ENCODE peak calls at places on chromosomes 3 and 15, in seven cellular contexts. D, K, V, R, W, U and S are unnamed samples. For H3K4me1, the result is how much of the 10 kb centered on the place peaks cover.

GRCh38 chr3:136070953-136071949 is 105.7 kb downstream of the PPP2R3A start:
- DNase-seq in D (no peak), K (peak), V (no peak), R (peak), W (peak), U (peak), S (no peak)

GRCh38 chr3:40191251-40191650 is 118.3 kb upstream of the EIF1B start:
- DNase-seq in D (no peak), K (no peak), V (no peak), R (no peak), W (no peak), U (no peak), S (no peak)

GRCh38 chr3:74351213-74351612 is 263.2 kb downstream of the CNTN3 start:
- DNase-seq in D (no peak), K (no peak), V (no peak), R (no peak), W (no peak), U (no peak), S (no peak)

GRCh38 chr15:80367094-80367493 is 37.1 kb upstream of the ARNT2 start:
- DNase-seq in D (no peak), K (peak), V (no peak), R (no peak), W (peak), U (no peak), S (no peak)

GRCh38 chr3:78258798-78259197 is 1218.9 kb downstream of the ROBO2 start:
- DNase-seq in D (no peak), K (peak), V (no peak), R (no peak), W (peak), U (no peak), S (no peak)

GRCh38 chr3:65027335-65027734 is 339.5 kb upstream of the ADAMTS9 start:
- DNase-seq in D (no peak), K (no peak), V (no peak), R (no peak), W (no peak), U (no peak), S (no peak)

GRCh38 chr3:172087827-172088580 is 48.6 kb downstream of the FNDC3B start:
- DNase-seq in D (no peak), K (no peak), V (no peak), R (no peak), W (no peak), U (no peak), S (no peak)

GRCh38 chr15:67824900-67825879 is at the start of gene SKOR1:
- DNase-seq in D (no peak), K (no peak), V (no peak), R (no peak), W (peak), U (peak), S (no peak)

GRCh38 chr3:39671116-39671515 is 138.3 kb upstream of the MYRIP start:
- DNase-seq in D (no peak), K (no peak), V (no peak), R (no peak), W (no peak), U (no peak), S (no peak)

GRCh38 chr3:135851201-135852061 is 114.1 kb upstream of the PPP2R3A start:
- DNase-seq in D (no peak), K (peak), V (no peak), R (no peak), W (no peak), U (no peak), S (no peak)

GRCh38 chr15:90881181-90881977 is 2.9 kb upstream of the FES start:
- DNase-seq in D (no peak), K (no peak), V (no peak), R (no peak), W (no peak), U (no peak), S (no peak)

GRCh38 chr15:42273900-42274692 is 863 bp upstream of the TMEM87A start:
- DNase-seq in D (peak), K (peak), V (no peak), R (peak), W (peak), U (peak), S (peak)

GRCh38 chr3:174317005-174317404 is 542.1 kb upstream of the NAALADL2 start:
- DNase-seq in D (no peak), K (no peak), V (no peak), R (no peak), W (no peak), U (no peak), S (no peak)

GRCh38 chr15:80585544-80586018 is 109.5 kb upstream of the ABHD17C start:
- DNase-seq in D (no peak), K (peak), V (no peak), R (no peak), W (no peak), U (no peak), S (no peak)

GRCh38 chr15:60407406-60407805 is 9.6 kb upstream of the ANXA2 start:
- DNase-seq in D (no peak), K (peak), V (no peak), R (no peak), W (peak), U (no peak), S (no peak)

GRCh38 chr3:45958333-45958791 is 15.1 kb downstream of the CXCR6 start:
- DNase-seq in D (no peak), K (no peak), V (no peak), R (no peak), W (no peak), U (peak), S (no peak)

GRCh38 chr3:35707904-35708303 is 68.6 kb downstream of the ARPP21 start:
- DNase-seq in D (no peak), K (peak), V (no peak), R (no peak), W (no peak), U (no peak), S (no peak)

GRCh38 chr15:51312754-51313390 is 25.5 kb downstream of the CYP19A1 start:
- DNase-seq in D (no peak), K (peak), V (no peak), R (no peak), W (no peak), U (no peak), S (no peak)

GRCh38 chr15:61046291-61046690 is 182.8 kb downstream of the RORA start:
- DNase-seq in D (no peak), K (no peak), V (no peak), R (no peak), W (no peak), U (no peak), S (no peak)

GRCh38 chr3:196238612-196239190 is 22.4 kb downstream of the SLC51A start:
- DNase-seq in D (no peak), K (no peak), V (no peak), R (no peak), W (no peak), U (no peak), S (no peak)

GRCh38 chr15:69758810-69759410 is 306.3 kb downstream of the RPLP1 start:
- DNase-seq in D (no peak), K (peak), V (no peak), R (no peak), W (peak), U (no peak), S (peak)

GRCh38 chr3:183298708-183299153 is 45.7 kb downstream of the B3GNT5 start:
- DNase-seq in D (no peak), K (peak), V (no peak), R (peak), W (peak), U (peak), S (peak)

GRCh38 chr15:85128636-85129035 is 147.0 kb downstream of the PDE8A start:
- DNase-seq in D (no peak), K (no peak), V (no peak), R (no peak), W (peak), U (no peak), S (no peak)

GRCh38 chr3:194140520-194141414 is 4.8 kb downstream of the HES1 start:
- DNase-seq in D (peak), K (peak), V (no peak), R (no peak), W (no peak), U (peak), S (peak)

GRCh38 chr3:107599755-107600122 is 77.0 kb downstream of the BBX start:
- DNase-seq in D (no peak), K (no peak), V (no peak), R (no peak), W (peak), U (no peak), S (no peak)
- H3K4me1 ChIP-seq in D (under half), K (under half), V (under half), R (under half), W (under half), U (under half), S (under half)

DNA sequence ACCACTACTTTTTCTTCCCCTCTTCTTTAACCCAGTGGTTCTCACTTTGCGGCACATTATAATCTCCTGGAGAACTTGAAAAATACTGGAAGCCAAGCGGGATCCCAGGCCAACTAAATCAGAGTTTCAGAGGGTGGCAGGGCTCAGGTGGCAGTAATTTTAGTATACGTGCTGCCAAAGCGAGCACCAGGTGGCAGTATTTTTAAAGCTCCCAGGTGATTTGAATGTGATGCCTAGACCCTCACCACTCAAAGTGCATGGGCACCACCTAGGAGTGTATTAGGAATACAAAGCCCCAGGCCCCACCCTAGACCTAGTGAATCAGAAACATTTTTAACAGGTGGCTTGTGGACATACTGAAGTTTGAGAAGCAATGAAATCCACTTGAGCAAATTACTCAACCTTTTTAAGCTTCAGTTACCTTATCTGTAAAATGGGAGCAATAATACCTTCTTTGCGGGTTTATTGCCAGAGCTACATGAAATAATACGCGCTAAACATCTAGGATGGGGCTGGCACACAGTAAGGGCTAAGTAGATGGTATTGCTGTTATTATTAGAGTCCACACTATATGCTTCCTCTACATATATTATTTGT is 8.3 kb downstream of the B3GALNT1 start:
- DNase-seq in D (no peak), K (peak), V (no peak), R (no peak), W (no peak), U (no peak), S (no peak)
- TF ChIP-seq CTCF in D (no peak), K (peak), V (peak), R (no peak), W (peak), U (no peak), S (peak)

GRCh38 chr15:78264304-78265136 is at the start of gene DNAJA4:
- DNase-seq in D (peak), K (no peak), V (no peak), R (peak), W (peak), U (peak), S (peak)
- H3K4me3 ChIP-seq in D (peak), K (peak), V (peak), R (peak), W (peak), U (peak), S (peak)

GRCh38 chr3:128167973-128168674 is 14.8 kb downstream of the EEFSEC start:
- DNase-seq in D (no peak), K (no peak), V (no peak), R (no peak), W (peak), U (no peak), S (no peak)
- H3K4me1 ChIP-seq in D (under half), K (under half), V (under half), R (under half), W (under half), U (under half), S (under half)

GRCh38 chr3:128787256-128788253 is 61.6 kb downstream of the RAB7A start:
- DNase-seq in D (no peak), K (peak), V (peak), R (no peak), W (no peak), U (no peak), S (no peak)
- TF ChIP-seq CTCF in D (no peak), K (peak), V (peak), R (no peak), W (no peak), U (peak), S (peak)